ENCODE peak calls at places on chromosomes 5 and 9, in six cellular contexts. A, R, C, F, M and V are unnamed samples.

GRCh38 chr5:147190236-147190815 is 44.5 kb upstream of the STK32A start:
- DNase-seq in M (no peak), A (no peak), C (no peak), R (no peak), F (no peak), V (no peak)

GRCh38 chr9:100217536-100217935 is 118.5 kb downstream of the INVS start:
- DNase-seq in R (no peak), M (no peak), C (no peak), F (no peak), A (no peak), V (no peak)

GRCh38 chr9:91443994-91444392 is 20.4 kb upstream of the NFIL3 start:
- DNase-seq in A (no peak), M (no peak), C (no peak), F (no peak), R (no peak), V (no peak)

GRCh38 chr9:114411452-114411851 is 23.7 kb upstream of the AKNA start:
- DNase-seq in C (no peak), A (no peak), F (no peak), R (no peak), M (no peak), V (no peak)

GRCh38 chr5:72472666-72473422 is 34.4 kb downstream of the ZNF366 start:
- DNase-seq in F (no peak), C (no peak), A (no peak), R (no peak), M (no peak), V (no peak)

GRCh38 chr5:149317281-149318048 is 27.8 kb upstream of the GRPEL2 start:
- DNase-seq in A (no peak), M (no peak), F (peak; percentile 23), R (peak; percentile 80), C (no peak), V (no peak)

GRCh38 chr9:109775516-109775915 is 4.5 kb upstream of the PALM2AKAP2 start:
- DNase-seq in C (no peak), M (no peak), R (peak; percentile 84), F (no peak), A (no peak), V (no peak)

GRCh38 chr5:170773031-170773985 is 10.2 kb upstream of the GABRP start:
- DNase-seq in C (no peak), A (no peak), M (no peak), F (no peak), R (no peak), V (no peak)

GRCh38 chr5:95178046-95178651 is 106.7 kb downstream of the MCTP1 start:
- DNase-seq in A (no peak), F (peak; percentile 29), C (no peak), M (no peak), R (peak; percentile 41), V (no peak)

GRCh38 chr5:1827410-1828397 is 26.5 kb downstream of the NDUFS6 start:
- DNase-seq in R (no peak), M (peak; percentile 57), A (no peak), C (no peak), F (no peak), V (no peak)

GRCh38 chr5:67170783-67171182 is 25.8 kb downstream of the CD180 start:
- DNase-seq in C (no peak), A (no peak), R (peak; percentile 31), M (no peak), F (no peak), V (no peak)

GRCh38 chr9:127140842-127141675 is 18.6 kb upstream of the ANGPTL2 start:
- DNase-seq in A (no peak), C (no peak), F (no peak), M (peak; percentile 71), R (no peak), V (peak; percentile 14)

GRCh38 chr9:89002987-89003386 is 11.7 kb downstream of the S1PR3 start:
- DNase-seq in M (peak; percentile 15), C (no peak), A (no peak), R (no peak), F (no peak), V (no peak)

GRCh38 chr9:34203275-34204010 is 24.6 kb downstream of the UBAP1 start:
- DNase-seq in R (peak; percentile 13), A (no peak), F (no peak), C (no peak), M (no peak), V (no peak)

GRCh38 chr9:31137151-31137849 is 1247.1 kb upstream of the ACO1 start:
- DNase-seq in F (peak; percentile 54), A (no peak), R (peak; percentile 75), C (no peak), M (no peak), V (no peak)

GRCh38 chr9:109182940-109183798 is 16.1 kb upstream of the FRRS1L start:
- DNase-seq in R (peak; percentile 56), C (no peak), A (no peak), M (no peak), F (peak; percentile 47), V (no peak)

GRCh38 chr9:76810377-76810957 is 46.2 kb downstream of the PCA3 start:
- DNase-seq in C (no peak), M (no peak), R (peak; percentile 82), A (peak; percentile 38), F (peak; percentile 59), V (peak; percentile 37)

GRCh38 chr9:1210954-1211353 is 160.8 kb downstream of the DMRT2 start:
- DNase-seq in R (no peak), A (no peak), F (no peak), C (no peak), M (no peak), V (no peak)

GRCh38 chr9:15975101-15975778 is 422.4 kb downstream of the CCDC171 start:
- DNase-seq in M (no peak), R (no peak), F (no peak), A (no peak), C (no peak), V (no peak)

GRCh38 chr5:132102101-132102701 is 28.6 kb downstream of the CSF2 start:
- DNase-seq in R (no peak), M (no peak), A (no peak), F (no peak), C (no peak), V (no peak)

GRCh38 chr5:112525217-112525616 is 106.1 kb upstream of the EPB41L4A start:
- DNase-seq in C (no peak), A (no peak), M (no peak), R (no peak), F (no peak), V (no peak)

GRCh38 chr9:76127637-76128036 is 237.2 kb downstream of the PCSK5 start:
- DNase-seq in C (no peak), A (no peak), R (no peak), M (no peak), F (no peak), V (no peak)

GRCh38 chr5:168366124-168366523 is 74.7 kb downstream of the WWC1 start:
- DNase-seq in M (no peak), R (peak; percentile 24), C (no peak), F (no peak), A (no peak), V (no peak)
- H3K4me1 ChIP-seq in M (no peaks in the 10 kb centered on the region), R (peaks cover 27% of the 10 kb centered on the region), C (no peaks in the 10 kb centered on the region), F (peaks cover 54% of the 10 kb centered on the region), A (no peaks in the 10 kb centered on the region), V (no peaks in the 10 kb centered on the region)

GRCh38 chr5:14266171-14266570 is 123.0 kb downstream of the TRIO start:
- DNase-seq in C (no peak), F (no peak), R (no peak), A (no peak), M (no peak), V (no peak)
- H3K4me1 ChIP-seq in C (peaks cover 79% of the 10 kb centered on the region), F (peaks cover 90% of the 10 kb centered on the region), R (peaks cover 71% of the 10 kb centered on the region), A (no peaks in the 10 kb centered on the region), M (peaks cover 10% of the 10 kb centered on the region), V (peaks cover 35% of the 10 kb centered on the region)

DNA sequence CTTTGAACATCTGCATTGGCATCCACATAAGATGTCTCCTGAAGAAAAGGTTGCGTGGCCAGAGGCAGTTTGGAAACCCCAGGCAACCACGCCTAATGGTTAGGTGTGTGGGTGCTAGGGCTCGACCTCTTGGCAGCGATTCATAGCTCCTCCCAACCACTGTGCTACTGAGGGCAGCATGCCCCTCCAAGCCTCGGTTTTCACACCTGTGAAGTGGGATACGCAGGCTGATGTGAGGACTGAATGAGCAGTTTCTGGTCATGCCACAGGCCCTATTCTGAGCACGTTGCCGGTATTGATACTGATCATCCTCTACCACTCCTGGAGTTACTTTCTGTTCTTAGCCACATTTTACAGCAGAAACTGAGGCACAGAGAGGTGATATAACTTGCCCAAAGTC is 19.1 kb downstream of the NDST1 start:
- DNase-seq in A (no peak), C (no peak), F (no peak), M (no peak), R (no peak), V (no peak)
- H3K4me1 ChIP-seq in A (no peaks in the 10 kb centered on the region), C (peaks cover 76% of the 10 kb centered on the region), F (peaks cover 10% of the 10 kb centered on the region), M (no peaks in the 10 kb centered on the region), R (peaks cover 27% of the 10 kb centered on the region), V (no peaks in the 10 kb centered on the region)

GRCh38 chr9:37029776-37030590 is 4.1 kb downstream of the PAX5 start:
- DNase-seq in A (no peak), M (no peak), C (no peak), F (no peak), R (no peak), V (no peak)

GRCh38 chr9:37032713-37033112 is 1.4 kb downstream of the PAX5 start:
- DNase-seq in R (no peak), C (no peak), A (no peak), F (no peak), M (no peak), V (no peak)

GRCh38 chr9:37030591-37030939 is 3.5 kb downstream of the PAX5 start:
- DNase-seq in A (no peak), M (no peak), F (no peak), C (no peak), R (no peak), V (no peak)

GRCh38 chr9:37031902-37032301 is 2.2 kb downstream of the PAX5 start:
- DNase-seq in F (no peak), C (no peak), A (no peak), R (no peak), M (no peak), V (no peak)

DNA sequence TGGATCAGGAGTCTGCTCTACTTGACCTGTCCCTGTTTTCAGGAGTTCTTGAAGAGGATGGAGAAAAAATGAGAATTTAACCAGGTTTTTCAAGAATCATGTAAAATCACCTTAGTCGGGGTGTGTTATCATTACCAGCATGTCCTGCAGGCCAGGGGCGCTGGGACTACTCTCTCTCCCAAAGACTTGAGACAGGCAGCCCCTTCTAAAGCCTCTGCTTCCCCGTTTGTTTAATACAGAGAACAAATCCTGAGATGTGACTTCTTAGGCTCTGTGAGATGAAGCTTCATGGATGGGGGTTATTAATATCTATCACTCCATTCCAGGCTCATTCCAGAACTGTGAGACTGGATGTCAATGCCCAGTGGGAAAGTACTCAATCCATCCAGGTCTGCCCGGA is 3.0 kb downstream of the PAX5 start:
- DNase-seq in M (no peak), C (no peak), F (no peak), R (no peak), A (no peak), V (no peak)
- H3K4me1 ChIP-seq in M (no peaks in the 10 kb centered on the region), C (peaks cover 31% of the 10 kb centered on the region), F (peaks cover 6% of the 10 kb centered on the region), R (peaks cover 14% of the 10 kb centered on the region), A (no peaks in the 10 kb centered on the region), V (peaks cover 29% of the 10 kb centered on the region)

DNA sequence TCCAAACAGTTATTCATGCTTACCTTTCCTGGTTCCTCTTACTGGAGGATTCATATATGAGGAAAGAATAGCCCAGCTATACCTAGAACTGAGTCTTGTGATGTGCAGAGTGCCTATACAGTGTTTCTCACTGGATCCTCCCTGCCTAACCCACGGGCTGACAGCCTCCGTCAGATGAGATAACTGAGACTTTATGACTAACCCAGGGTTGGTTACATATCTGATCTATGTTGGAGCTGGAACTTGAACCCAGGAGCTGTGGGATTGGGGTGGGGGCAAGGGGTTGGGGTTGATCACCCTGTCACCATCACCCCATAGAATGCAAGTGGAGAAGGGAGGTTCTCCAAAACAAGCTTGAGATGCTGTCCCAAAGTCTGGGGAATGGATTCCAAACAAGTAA is 100.4 kb downstream of the ARHGAP26 start:
- DNase-seq in C (no peak), M (no peak), R (no peak), F (no peak), A (no peak), V (no peak)
- H3K4me1 ChIP-seq in C (peaks cover 18% of the 10 kb centered on the region), M (peaks cover 3% of the 10 kb centered on the region), R (peaks cover 14% of the 10 kb centered on the region), F (peaks cover 65% of the 10 kb centered on the region), A (no peaks in the 10 kb centered on the region), V (peaks cover 29% of the 10 kb centered on the region)